ENCODE peak calls at places on chromosomes 5 and 9, in five cellular contexts. V, K, T, M and L are unnamed samples.
A peak's percentile ranks its signal among the peaks of the same experiment; 100 is the strongest.

GRCh38 chr5:176608937-176609723 is 826 bp downstream of the GPRIN1 start:
- DNase-seq in V (no peak), K (no peak), T (no peak), M (peak; percentile 58), L (no peak)

GRCh38 chr9:133783331-133783731 is 45.2 kb upstream of the SARDH start:
- DNase-seq in V (no peak), K (no peak), T (no peak), M (no peak), L (no peak)

GRCh38 chr5:178209334-178210072 is 5.2 kb downstream of the HNRNPAB start:
- DNase-seq in V (no peak), K (no peak), T (no peak), M (no peak), L (no peak)

GRCh38 chr5:136511046-136511445 is 145.7 kb upstream of the TRPC7 start:
- DNase-seq in V (no peak), K (no peak), T (peak; percentile 28), M (no peak), L (no peak)

GRCh38 chr5:125559296-125559695 is 812.9 kb upstream of the ZNF608 start:
- DNase-seq in V (no peak), K (no peak), T (peak; percentile 96), M (no peak), L (no peak)

GRCh38 chr5:127851964-127852363 is 148.8 kb downstream of the CCDC192 start:
- DNase-seq in V (no peak), K (no peak), T (no peak), M (no peak), L (no peak)

GRCh38 chr5:153959134-153959957 is 79.4 kb downstream of the FAM114A2 start:
- DNase-seq in V (no peak), K (no peak), T (peak; percentile 42), M (no peak), L (no peak)

GRCh38 chr5:180790020-180790419 is 12.6 kb downstream of the MGAT1 start:
- DNase-seq in V (no peak), K (no peak), T (peak; percentile 32), M (no peak), L (no peak)

GRCh38 chr9:115015018-115015635 is 84.7 kb upstream of the TNFSF8 start:
- DNase-seq in V (no peak), K (no peak), T (peak; percentile 46), M (peak; percentile 40), L (no peak)

GRCh38 chr5:148011407-148012124 is 52.2 kb upstream of the SPINK5 start:
- DNase-seq in V (no peak), K (no peak), T (peak; percentile 90), M (no peak), L (no peak)

GRCh38 chr5:113343343-113343742 is 91.4 kb downstream of the TSSK1B start:
- DNase-seq in V (no peak), K (no peak), T (no peak), M (no peak), L (no peak)

GRCh38 chr9:68755051-68755450 is 50.0 kb downstream of the PIP5K1B start:
- DNase-seq in V (no peak), K (no peak), T (no peak), M (no peak), L (no peak)

GRCh38 chr9:129836342-129837007 is 1.2 kb downstream of the USP20 start:
- DNase-seq in V (no peak), K (no peak), T (no peak), M (no peak), L (peak; percentile 36)

GRCh38 chr5:121049971-121050370 is 585.9 kb downstream of the PRR16 start:
- DNase-seq in V (no peak), K (no peak), T (no peak), M (no peak), L (no peak)

GRCh38 chr9:112856843-112857242 is 33.8 kb downstream of the SLC46A2 start:
- DNase-seq in V (no peak), K (no peak), T (no peak), M (no peak), L (no peak)